ENCODE peak calls at places on chromosomes 13 and 19, in five cellular contexts. One of them, this sample, is unnamed.

GRCh38 chr19:33000510-33000909 is 28.5 kb downstream of the FAAP24 start:
- DNase-seq in H9: no peak
- DNase-seq in neuronal stem cell: no peak
- DNase-seq in IMR-90: no peak
- DNase-seq in mesendoderm: no peak
- DNase-seq in this sample: no peak

GRCh38 chr19:50252111-50252886 is 48.9 kb downstream of the MYH14 start:
- DNase-seq in mesendoderm: peak
- DNase-seq in H9: peak
- DNase-seq in neuronal stem cell: no peak
- DNase-seq in IMR-90: no peak
- DNase-seq in this sample: no peak

GRCh38 chr19:10831980-10832658 is 3.9 kb downstream of the TMED1 start:
- DNase-seq in IMR-90: no peak
- DNase-seq in mesendoderm: no peak
- DNase-seq in neuronal stem cell: no peak
- DNase-seq in H9: no peak
- DNase-seq in this sample: no peak

GRCh38 chr13:110530839-110531499 is 30.6 kb downstream of the RAB20 start:
- DNase-seq in IMR-90: no peak
- DNase-seq in H9: no peak
- DNase-seq in neuronal stem cell: no peak
- DNase-seq in mesendoderm: no peak
- DNase-seq in this sample: no peak

GRCh38 chr13:114112231-114112825 is 20.1 kb downstream of the RASA3 start:
- DNase-seq in H9: no peak
- DNase-seq in neuronal stem cell: no peak
- DNase-seq in mesendoderm: peak
- DNase-seq in IMR-90: peak
- DNase-seq in this sample: no peak

GRCh38 chr13:49464621-49465325 is 20.7 kb downstream of the SETDB2 start:
- DNase-seq in IMR-90: peak
- DNase-seq in mesendoderm: no peak
- DNase-seq in neuronal stem cell: no peak
- DNase-seq in H9: no peak
- DNase-seq in this sample: peak

GRCh38 chr13:43240278-43240677 is 216.9 kb downstream of the DNAJC15 start:
- DNase-seq in H9: no peak
- DNase-seq in neuronal stem cell: no peak
- DNase-seq in mesendoderm: no peak
- DNase-seq in IMR-90: no peak
- DNase-seq in this sample: no peak

GRCh38 chr13:102035969-102036368 is 365.9 kb downstream of the FGF14 start:
- DNase-seq in neuronal stem cell: no peak
- DNase-seq in H9: no peak
- DNase-seq in mesendoderm: no peak
- DNase-seq in IMR-90: no peak
- DNase-seq in this sample: no peak

GRCh38 chr19:19420570-19421301 is 15.3 kb downstream of the GATAD2A start:
- DNase-seq in H9: no peak
- DNase-seq in IMR-90: no peak
- DNase-seq in neuronal stem cell: no peak
- DNase-seq in mesendoderm: no peak
- DNase-seq in this sample: no peak

GRCh38 chr19:29372921-29373797 is 152.6 kb upstream of the VSTM2B start:
- DNase-seq in mesendoderm: no peak
- DNase-seq in neuronal stem cell: no peak
- DNase-seq in H9: peak
- DNase-seq in IMR-90: no peak
- DNase-seq in this sample: no peak

GRCh38 chr19:48975947-48976847 is 11.1 kb downstream of the FTL start:
- DNase-seq in IMR-90: no peak
- DNase-seq in H9: no peak
- DNase-seq in mesendoderm: peak
- DNase-seq in neuronal stem cell: no peak
- DNase-seq in this sample: peak

GRCh38 chr19:35756373-35757230 is at the start of gene HSPB6:
- DNase-seq in IMR-90: peak
- DNase-seq in neuronal stem cell: no peak
- DNase-seq in mesendoderm: peak
- DNase-seq in H9: peak
- DNase-seq in this sample: peak

GRCh38 chr19:46611791-46612190 is 10.7 kb downstream of the CALM3 start:
- DNase-seq in H9: no peak
- DNase-seq in mesendoderm: no peak
- DNase-seq in IMR-90: no peak
- DNase-seq in neuronal stem cell: no peak
- DNase-seq in this sample: no peak

GRCh38 chr19:46718157-46718933 is 1.4 kb upstream of the PRKD2 start:
- DNase-seq in IMR-90: no peak
- DNase-seq in H9: peak
- DNase-seq in neuronal stem cell: no peak
- DNase-seq in mesendoderm: peak
- DNase-seq in this sample: no peak

GRCh38 chr13:100989424-100989823 is 314.8 kb upstream of the TMTC4 start:
- DNase-seq in neuronal stem cell: no peak
- DNase-seq in mesendoderm: no peak
- DNase-seq in IMR-90: no peak
- DNase-seq in H9: no peak
- DNase-seq in this sample: no peak

GRCh38 chr13:93224545-93224944 is 2.1 kb upstream of the GPC6 start:
- DNase-seq in mesendoderm: peak
- DNase-seq in H9: peak
- DNase-seq in IMR-90: peak
- DNase-seq in neuronal stem cell: peak
- DNase-seq in this sample: peak

GRCh38 chr13:110231348-110232047 is 75.5 kb downstream of the COL4A1 start:
- DNase-seq in mesendoderm: no peak
- DNase-seq in IMR-90: no peak
- DNase-seq in neuronal stem cell: no peak
- DNase-seq in H9: no peak
- DNase-seq in this sample: no peak

GRCh38 chr13:29162638-29163037 is 342.5 kb downstream of the MTUS2 start:
- DNase-seq in mesendoderm: peak
- DNase-seq in neuronal stem cell: no peak
- DNase-seq in H9: no peak
- DNase-seq in IMR-90: no peak
- DNase-seq in this sample: peak

GRCh38 chr19:18379803-18380747 is 5.9 kb upstream of the GDF15 start:
- DNase-seq in IMR-90: peak
- DNase-seq in mesendoderm: peak
- DNase-seq in H9: peak
- DNase-seq in neuronal stem cell: no peak
- DNase-seq in this sample: peak

GRCh38 chr13:42101821-42102580 is 53.6 kb downstream of the DGKH start:
- DNase-seq in H9: no peak
- DNase-seq in neuronal stem cell: no peak
- DNase-seq in mesendoderm: no peak
- DNase-seq in IMR-90: no peak
- DNase-seq in this sample: no peak

GRCh38 chr13:113474179-113474578 is 16.3 kb downstream of the DCUN1D2 start:
- DNase-seq in H9: no peak
- DNase-seq in IMR-90: peak
- DNase-seq in neuronal stem cell: no peak
- DNase-seq in mesendoderm: peak
- DNase-seq in this sample: peak

GRCh38 chr13:31424130-31424729 is 224.5 kb downstream of the B3GLCT start:
- DNase-seq in neuronal stem cell: peak
- DNase-seq in H9: peak
- DNase-seq in mesendoderm: peak
- DNase-seq in IMR-90: peak
- DNase-seq in this sample: peak
- H2BK15ac ChIP-seq in neuronal stem cell: no peak
- H2BK15ac ChIP-seq in H9: no peak
- H2BK15ac ChIP-seq in mesendoderm: no peak
- H2BK15ac ChIP-seq in IMR-90: no peak
- H2BK15ac ChIP-seq in this sample: no peak

GRCh38 chr19:12155324-12155723 is 1.2 kb downstream of the ZNF625 start:
- DNase-seq in mesendoderm: no peak
- DNase-seq in neuronal stem cell: no peak
- DNase-seq in IMR-90: no peak
- DNase-seq in H9: no peak
- DNase-seq in this sample: peak
- H3K27ac ChIP-seq in mesendoderm: no peak
- H3K27ac ChIP-seq in neuronal stem cell: no peak
- H3K27ac ChIP-seq in IMR-90: peak
- H3K27ac ChIP-seq in H9: no peak
- H3K27ac ChIP-seq in this sample: no peak

GRCh38 chr13:74346960-74347359 is 212.8 kb upstream of the KLF12 start:
- DNase-seq in mesendoderm: peak
- DNase-seq in neuronal stem cell: peak
- DNase-seq in IMR-90: no peak
- DNase-seq in H9: peak
- DNase-seq in this sample: no peak
- H2BK15ac ChIP-seq in mesendoderm: no peak
- H2BK15ac ChIP-seq in neuronal stem cell: no peak
- H2BK15ac ChIP-seq in IMR-90: no peak
- H2BK15ac ChIP-seq in H9: no peak
- H2BK15ac ChIP-seq in this sample: no peak

GRCh38 chr13:72960114-72960513 is 98.7 kb upstream of the KLF5 start:
- DNase-seq in H9: no peak
- DNase-seq in neuronal stem cell: no peak
- DNase-seq in IMR-90: no peak
- DNase-seq in mesendoderm: no peak
- DNase-seq in this sample: no peak

GRCh38 chr13:72960541-72960940 is 98.3 kb upstream of the KLF5 start:
- DNase-seq in IMR-90: no peak
- DNase-seq in neuronal stem cell: no peak
- DNase-seq in mesendoderm: no peak
- DNase-seq in H9: no peak
- DNase-seq in this sample: no peak

GRCh38 chr13:72963762-72964161 is 95.0 kb upstream of the KLF5 start:
- DNase-seq in IMR-90: no peak
- DNase-seq in H9: no peak
- DNase-seq in neuronal stem cell: no peak
- DNase-seq in mesendoderm: no peak
- DNase-seq in this sample: no peak

GRCh38 chr13:72959643-72960042 is 99.2 kb upstream of the KLF5 start:
- DNase-seq in mesendoderm: no peak
- DNase-seq in IMR-90: peak
- DNase-seq in H9: no peak
- DNase-seq in neuronal stem cell: no peak
- DNase-seq in this sample: no peak
- H3K27ac ChIP-seq in mesendoderm: no peak
- H3K27ac ChIP-seq in IMR-90: no peak
- H3K27ac ChIP-seq in H9: no peak
- H3K27ac ChIP-seq in neuronal stem cell: no peak
- H3K27ac ChIP-seq in this sample: no peak

GRCh38 chr13:19959141-19959830 is 759 bp downstream of the ZMYM2 start:
- DNase-seq in IMR-90: peak
- DNase-seq in neuronal stem cell: peak
- DNase-seq in mesendoderm: peak
- DNase-seq in H9: peak
- DNase-seq in this sample: peak
- H2BK15ac ChIP-seq in IMR-90: no peak
- H2BK15ac ChIP-seq in neuronal stem cell: peak
- H2BK15ac ChIP-seq in mesendoderm: no peak
- H2BK15ac ChIP-seq in H9: no peak
- H2BK15ac ChIP-seq in this sample: peak

GRCh38 chr19:6059996-6060599 is 50.2 kb downstream of the RFX2 start:
- DNase-seq in neuronal stem cell: no peak
- DNase-seq in H9: no peak
- DNase-seq in IMR-90: no peak
- DNase-seq in mesendoderm: no peak
- DNase-seq in this sample: no peak

GRCh38 chr19:6062961-6063575 is 47.2 kb downstream of the RFX2 start:
- DNase-seq in IMR-90: no peak
- DNase-seq in neuronal stem cell: no peak
- DNase-seq in H9: no peak
- DNase-seq in mesendoderm: no peak
- DNase-seq in this sample: no peak

GRCh38 chr19:6062274-6062673 is 48.0 kb downstream of the RFX2 start:
- DNase-seq in neuronal stem cell: no peak
- DNase-seq in IMR-90: no peak
- DNase-seq in H9: no peak
- DNase-seq in mesendoderm: no peak
- DNase-seq in this sample: no peak

GRCh38 chr19:6060600-6061391 is 49.5 kb downstream of the RFX2 start:
- DNase-seq in mesendoderm: peak
- DNase-seq in H9: peak
- DNase-seq in IMR-90: peak
- DNase-seq in neuronal stem cell: no peak
- DNase-seq in this sample: no peak

DNA sequence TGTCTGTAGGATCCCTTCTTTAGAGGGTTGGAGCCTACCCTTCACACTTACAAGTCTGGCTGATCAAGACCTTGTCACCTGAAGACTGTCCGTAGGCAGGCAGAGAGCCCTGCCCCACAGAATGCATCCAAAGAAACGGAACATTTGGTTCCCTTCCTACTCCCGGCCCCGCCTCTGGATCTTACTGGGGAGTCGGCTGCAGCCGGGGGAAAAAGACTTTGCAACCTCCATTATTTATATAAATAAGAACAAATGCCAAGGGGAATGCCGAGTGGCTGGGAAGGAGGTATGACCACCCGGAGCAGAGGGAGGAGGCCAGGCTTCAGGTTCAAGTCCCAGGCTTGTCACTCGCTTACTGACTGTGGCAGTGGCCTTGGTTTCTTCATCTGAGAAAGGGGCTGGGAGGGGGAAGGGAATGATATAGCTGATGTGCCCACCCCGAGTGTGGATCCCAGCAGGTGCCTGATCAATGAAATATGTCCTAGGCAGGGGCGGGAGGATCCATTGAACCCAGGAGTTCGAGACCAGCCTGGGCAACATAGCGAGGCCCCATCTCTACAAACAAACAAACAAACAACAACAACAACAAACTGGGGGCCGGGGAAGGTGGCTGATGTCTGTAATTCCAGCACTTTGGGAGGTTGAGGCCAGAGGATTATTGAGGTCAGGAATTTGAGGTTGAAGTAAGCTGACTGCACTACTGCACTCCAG is 48.7 kb downstream of the RFX2 start:
- DNase-seq in IMR-90: no peak
- DNase-seq in neuronal stem cell: no peak
- DNase-seq in H9: no peak
- DNase-seq in mesendoderm: no peak
- DNase-seq in this sample: no peak
- H3K27ac ChIP-seq in IMR-90: no peak
- H3K27ac ChIP-seq in neuronal stem cell: no peak
- H3K27ac ChIP-seq in H9: no peak
- H3K27ac ChIP-seq in mesendoderm: peak
- H3K27ac ChIP-seq in this sample: no peak

DNA sequence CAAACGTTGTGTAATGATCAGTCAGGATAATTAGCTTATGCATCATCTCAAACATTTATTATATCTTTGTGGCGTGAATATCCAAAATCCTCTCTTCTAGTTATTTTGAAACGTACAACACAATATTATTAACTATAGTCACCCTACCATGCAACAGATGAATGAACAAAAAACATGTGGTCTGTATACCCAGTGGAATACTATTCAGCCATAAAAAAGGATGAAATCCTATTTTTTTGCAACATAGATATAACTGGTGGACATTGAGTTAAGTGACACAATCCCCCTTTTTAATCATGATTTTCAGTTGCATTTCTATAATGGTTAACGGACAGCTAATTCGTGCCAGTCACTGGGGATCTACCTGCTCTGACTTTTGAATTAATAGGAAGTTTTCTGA is 145.6 kb downstream of the SOX1 start:
- DNase-seq in mesendoderm: no peak
- DNase-seq in H9: no peak
- DNase-seq in IMR-90: no peak
- DNase-seq in neuronal stem cell: no peak
- DNase-seq in this sample: no peak
- H2BK15ac ChIP-seq in mesendoderm: no peak
- H2BK15ac ChIP-seq in H9: no peak
- H2BK15ac ChIP-seq in IMR-90: no peak
- H2BK15ac ChIP-seq in neuronal stem cell: no peak
- H2BK15ac ChIP-seq in this sample: no peak

GRCh38 chr13:39455534-39456175 is 147.3 kb downstream of the LHFPL6 start:
- DNase-seq in mesendoderm: peak
- DNase-seq in IMR-90: peak
- DNase-seq in neuronal stem cell: no peak
- DNase-seq in H9: no peak
- DNase-seq in this sample: peak
- H3K27ac ChIP-seq in mesendoderm: no peak
- H3K27ac ChIP-seq in IMR-90: no peak
- H3K27ac ChIP-seq in neuronal stem cell: no peak
- H3K27ac ChIP-seq in H9: no peak
- H3K27ac ChIP-seq in this sample: no peak

This sample was measured in mesenchymal stem cell.